ENCODE peak calls at places on chromosome 10, in eight cellular contexts. One of them, this sample, is unnamed.

GRCh38 chr10:24824124-24824523 is 100.4 kb upstream of the ARHGAP21 start:
- DNase-seq in upper lobe of right lung: no peak
- DNase-seq in BJ: no peak
- DNase-seq in CD4-positive, alpha-beta T cell: no peak
- DNase-seq in Right ventricle myocardium inferior: no peak
- DNase-seq in astrocyte: no peak
- DNase-seq in GM12891: no peak
- DNase-seq in cardiac fibroblast: no peak
- DNase-seq in this sample: no peak

GRCh38 chr10:63866747-63867140 is 345.5 kb downstream of the REEP3 start:
- DNase-seq in upper lobe of right lung: no peak
- DNase-seq in BJ: no peak
- DNase-seq in CD4-positive, alpha-beta T cell: no peak
- DNase-seq in Right ventricle myocardium inferior: no peak
- DNase-seq in astrocyte: no peak
- DNase-seq in GM12891: no peak
- DNase-seq in cardiac fibroblast: peak
- DNase-seq in this sample: no peak

GRCh38 chr10:15868006-15868405 is 7.7 kb upstream of the MINDY3 start:
- DNase-seq in upper lobe of right lung: no peak
- DNase-seq in BJ: no peak
- DNase-seq in CD4-positive, alpha-beta T cell: no peak
- DNase-seq in Right ventricle myocardium inferior: no peak
- DNase-seq in astrocyte: no peak
- DNase-seq in GM12891: no peak
- DNase-seq in cardiac fibroblast: no peak
- DNase-seq in this sample: no peak

GRCh38 chr10:14604181-14605142 is 170.2 kb downstream of the FAM107B start:
- DNase-seq in upper lobe of right lung: peak
- DNase-seq in BJ: no peak
- DNase-seq in CD4-positive, alpha-beta T cell: peak
- DNase-seq in Right ventricle myocardium inferior: peak
- DNase-seq in astrocyte: peak
- DNase-seq in GM12891: peak
- DNase-seq in cardiac fibroblast: peak
- DNase-seq in this sample: no peak

GRCh38 chr10:58028597-58029366 is 238.9 kb downstream of the IPMK start:
- DNase-seq in upper lobe of right lung: no peak
- DNase-seq in BJ: peak
- DNase-seq in CD4-positive, alpha-beta T cell: no peak
- DNase-seq in Right ventricle myocardium inferior: no peak
- DNase-seq in astrocyte: peak
- DNase-seq in GM12891: no peak
- DNase-seq in cardiac fibroblast: peak
- DNase-seq in this sample: peak

GRCh38 chr10:85679696-85680095 is 686.9 kb downstream of the GRID1 start:
- DNase-seq in upper lobe of right lung: no peak
- DNase-seq in BJ: no peak
- DNase-seq in CD4-positive, alpha-beta T cell: no peak
- DNase-seq in Right ventricle myocardium inferior: no peak
- DNase-seq in astrocyte: no peak
- DNase-seq in GM12891: no peak
- DNase-seq in cardiac fibroblast: no peak
- DNase-seq in this sample: no peak

GRCh38 chr10:45135836-45136235 is 135.1 kb downstream of the ZNF22 start:
- DNase-seq in upper lobe of right lung: no peak
- DNase-seq in BJ: no peak
- DNase-seq in CD4-positive, alpha-beta T cell: no peak
- DNase-seq in Right ventricle myocardium inferior: no peak
- DNase-seq in astrocyte: no peak
- DNase-seq in GM12891: no peak
- DNase-seq in cardiac fibroblast: no peak
- DNase-seq in this sample: no peak

GRCh38 chr10:49611815-49612512 is 1.9 kb downstream of the SLC18A3 start:
- DNase-seq in upper lobe of right lung: peak
- DNase-seq in BJ: no peak
- DNase-seq in CD4-positive, alpha-beta T cell: no peak
- DNase-seq in Right ventricle myocardium inferior: no peak
- DNase-seq in astrocyte: no peak
- DNase-seq in GM12891: no peak
- DNase-seq in cardiac fibroblast: no peak
- DNase-seq in this sample: no peak

GRCh38 chr10:43141421-43141820 is 3.2 kb downstream of the CSGALNACT2 start:
- DNase-seq in upper lobe of right lung: no peak
- DNase-seq in BJ: no peak
- DNase-seq in CD4-positive, alpha-beta T cell: no peak
- DNase-seq in Right ventricle myocardium inferior: no peak
- DNase-seq in astrocyte: no peak
- DNase-seq in GM12891: no peak
- DNase-seq in cardiac fibroblast: no peak
- DNase-seq in this sample: no peak

This sample was measured in fibroblast of the conjunctiva.